ENCODE peak calls at places on chromosomes 2 and 18, in seven cellular contexts. Z, J, G, T, X, E and C are unnamed samples.

GRCh38 chr2:61950571-61951315 is 45.3 kb downstream of the COMMD1 start:
- DNase-seq in E (no peak), X (no peak), T (no peak), J (no peak), Z (peak; percentile 13), G (no peak), C (no peak)

GRCh38 chr2:23624378-23624777 is 239.4 kb downstream of the KLHL29 start:
- DNase-seq in Z (no peak), G (peak; percentile 67), J (no peak), E (no peak), X (peak; percentile 54), T (no peak), C (peak; percentile 23)

GRCh38 chr18:48135436-48135966 is 205.0 kb upstream of the SMAD2 start:
- DNase-seq in J (no peak), G (no peak), X (no peak), T (no peak), Z (no peak), E (no peak), C (no peak)

GRCh38 chr2:8134105-8134903 is 547.6 kb upstream of the ID2 start:
- DNase-seq in J (no peak), G (no peak), X (no peak), Z (no peak), T (no peak), E (no peak), C (peak; percentile 18)

GRCh38 chr2:28643324-28643723 is 108.3 kb upstream of the PPP1CB start:
- DNase-seq in J (no peak), E (no peak), Z (peak; percentile 86), G (peak; percentile 81), X (no peak), T (no peak), C (no peak)

GRCh38 chr2:217905395-217905794 is 97.4 kb downstream of the TNS1 start:
- DNase-seq in G (no peak), J (no peak), X (no peak), T (no peak), E (no peak), Z (no peak), C (no peak)

GRCh38 chr18:28412521-28412920 is 235.6 kb upstream of the CDH2 start:
- DNase-seq in T (no peak), G (no peak), J (no peak), Z (no peak), E (no peak), X (no peak), C (no peak)

GRCh38 chr2:121095257-121096080 is 189.5 kb downstream of the TFCP2L1 start:
- DNase-seq in Z (peak; percentile 59), J (peak; percentile 63), G (peak; percentile 85), E (peak; percentile 90), X (peak; percentile 67), T (no peak), C (peak; percentile 40)